ENCODE peak calls at places on chromosomes 5 and 9, in eight cellular contexts. S is ecto neural progenitor cell; H is HT1080; R is upper lobe of left lung; F is NCI-H1436 treated with DMSO at 0.1 percent for 48 hours; K is stimulated activated CD4-positive, alpha-beta T cell treated with anti-CD3 and anti-CD28 coated beads, Interleukin-12 subunit alpha, Interleukin-12 subunit beta, amount 100 ng/mL, for 4 hours; T is neuronal stem cell; W is GM12891. G is an unnamed sample.
A peak's percentile ranks its signal among the peaks of the same experiment; 100 is the strongest.

GRCh38 chr9:133369923-133370322 is 5.9 kb downstream of the SURF4 start:
- DNase-seq in S (no peak), H (no peak), R (no peak), F (no peak), K (no peak), T (no peak), W (no peak), G (no peak)

GRCh38 chr9:132728071-132728470 is 57.8 kb downstream of the GTF3C4 start:
- DNase-seq in S (no peak), H (no peak), R (no peak), F (no peak), K (no peak), T (no peak), W (no peak), G (no peak)

GRCh38 chr9:113650207-113651131 is 186.9 kb downstream of the RGS3 start:
- DNase-seq in S (peak; percentile 45), H (peak; percentile 93), R (peak; percentile 17), F (no peak), K (no peak), T (no peak), W (no peak), G (peak; percentile 7)

GRCh38 chr5:6631441-6631840 is 1.4 kb downstream of the NSUN2 start:
- DNase-seq in S (no peak), H (peak; percentile 49), R (no peak), F (no peak), K (no peak), T (no peak), W (no peak), G (no peak)

GRCh38 chr5:14871573-14872069 is at the start of gene ANKH:
- DNase-seq in S (peak; percentile 84), H (peak; percentile 86), R (peak; percentile 80), F (no peak), K (peak; percentile 81), T (peak; percentile 70), W (peak; percentile 77), G (no peak)

GRCh38 chr9:134055981-134056461 is 11.8 kb downstream of the BRD3 start:
- DNase-seq in S (no peak), H (peak; percentile 56), R (peak; percentile 91), F (no peak), K (no peak), T (no peak), W (no peak), G (no peak)

GRCh38 chr9:115845648-115846312 is 307.8 kb upstream of the PAPPA start:
- DNase-seq in S (no peak), H (peak; percentile 58), R (no peak), F (no peak), K (no peak), T (no peak), W (no peak), G (no peak)

GRCh38 chr9:108885643-108886348 is 23.7 kb downstream of the ACTL7A start:
- DNase-seq in S (no peak), H (peak; percentile 91), R (peak; percentile 27), F (peak; percentile 7), K (peak; percentile 22), T (no peak), W (peak; percentile 42), G (no peak)

GRCh38 chr9:19149230-19149629 is 21.9 kb upstream of the PLIN2 start:
- DNase-seq in S (no peak), H (no peak), R (no peak), F (no peak), K (no peak), T (no peak), W (no peak), G (no peak)

GRCh38 chr5:10854526-10855277 is 93.7 kb upstream of the DAP start:
- DNase-seq in S (no peak), H (peak; percentile 78), R (peak; percentile 55), F (no peak), K (no peak), T (no peak), W (no peak), G (no peak)

GRCh38 chr5:93428868-93429267 is 152.2 kb downstream of the NR2F1-AS1 start:
- DNase-seq in S (no peak), H (peak; percentile 38), R (no peak), F (no peak), K (no peak), T (no peak), W (no peak), G (no peak)

GRCh38 chr5:35369965-35370790 is 139.9 kb upstream of the PRLR start:
- DNase-seq in S (peak; percentile 73), H (no peak), R (no peak), F (no peak), K (no peak), T (peak; percentile 76), W (no peak), G (no peak)

GRCh38 chr9:92711146-92711545 is 41.2 kb upstream of the IPPK start:
- DNase-seq in S (no peak), H (no peak), R (no peak), F (no peak), K (no peak), T (no peak), W (no peak), G (no peak)

GRCh38 chr5:113199122-113199905 is 222.7 kb downstream of the DCP2 start:
- DNase-seq in S (no peak), H (peak; percentile 44), R (no peak), F (no peak), K (no peak), T (no peak), W (no peak), G (no peak)

GRCh38 chr5:72815580-72816296 is 723 bp upstream of the TNPO1 start:
- DNase-seq in S (no peak), H (no peak), R (no peak), F (no peak), K (no peak), T (no peak), W (no peak), G (no peak)

GRCh38 chr9:77864096-77864889 is 167.3 kb downstream of the GNAQ start:
- DNase-seq in S (no peak), H (no peak), R (no peak), F (no peak), K (no peak), T (no peak), W (no peak), G (no peak)

GRCh38 chr5:127030259-127031146 is at the start of gene MARCHF3:
- DNase-seq in S (peak; percentile 96), H (peak; percentile 93), R (peak; percentile 96), F (peak; percentile 75), K (peak; percentile 94), T (peak; percentile 96), W (peak; percentile 95), G (peak; percentile 9)

GRCh38 chr9:224540-225520 is 10.2 kb downstream of the DOCK8 start:
- DNase-seq in S (no peak), H (peak; percentile 66), R (no peak), F (no peak), K (no peak), T (no peak), W (no peak), G (no peak)

GRCh38 chr5:135442387-135443256 is 4.5 kb downstream of the DCANP1 start:
- DNase-seq in S (peak; percentile 48), H (no peak), R (no peak), F (no peak), K (no peak), T (no peak), W (no peak), G (no peak)

GRCh38 chr9:111828193-111828592 is 33.5 kb upstream of the SHOC1 start:
- DNase-seq in S (no peak), H (peak; percentile 17), R (no peak), F (no peak), K (no peak), T (no peak), W (no peak), G (no peak)

GRCh38 chr9:88342246-88342645 is 46.0 kb upstream of the SPIN1 start:
- DNase-seq in S (no peak), H (no peak), R (no peak), F (no peak), K (no peak), T (no peak), W (no peak), G (no peak)

GRCh38 chr9:116789097-116789496 is 102.0 kb downstream of the TRIM32 start:
- DNase-seq in S (no peak), H (no peak), R (no peak), F (no peak), K (no peak), T (no peak), W (no peak), G (no peak)